ENCODE peak calls at places on chromosome 20, in eight cellular contexts. T is lung; F is tibial artery; P is fibroblast of lung; L is hepatocyte; I is CD4-positive, CD25-positive, alpha-beta regulatory T cell; V is lower lobe of right lung; C is IMR-90. R is an unnamed sample.

GRCh38 chr20:57464642-57465211 is 60.2 kb downstream of the CTCFL start:
- DNase-seq in T (no peak), F (no peak), P (no peak), L (peak; percentile 25), I (no peak), V (peak; percentile 52), C (no peak), R (no peak)

GRCh38 chr20:59958626-59959025 is 403 bp downstream of the CDH26 start:
- DNase-seq in T (no peak), F (no peak), P (no peak), L (no peak), I (no peak), V (no peak), C (no peak), R (no peak)

GRCh38 chr20:15923030-15923776 is 650.0 kb downstream of the KIF16B start:
- DNase-seq in T (no peak), F (no peak), P (no peak), L (no peak), I (no peak), V (no peak), C (no peak), R (no peak)

GRCh38 chr20:51803157-51803854 is 985 bp upstream of the SALL4 start:
- DNase-seq in T (no peak), F (no peak), P (peak; percentile 66), L (no peak), I (no peak), V (no peak), C (peak; percentile 6), R (no peak)

GRCh38 chr20:50186987-50187402 is 3.6 kb upstream of the CEBPB start:
- DNase-seq in T (no peak), F (no peak), P (no peak), L (no peak), I (no peak), V (no peak), C (no peak), R (no peak)

GRCh38 chr20:33640287-33640686 is 21.8 kb upstream of the C20orf144 start:
- DNase-seq in T (no peak), F (no peak), P (no peak), L (no peak), I (no peak), V (no peak), C (no peak), R (no peak)

GRCh38 chr20:59939052-59939878 is 840 bp downstream of the PPP1R3D start:
- DNase-seq in T (no peak), F (peak; percentile 68), P (peak; percentile 20), L (peak; percentile 58), I (no peak), V (peak; percentile 56), C (no peak), R (peak; percentile 25)

GRCh38 chr20:19890358-19891117 is 126.6 kb upstream of the NAA20 start:
- DNase-seq in T (no peak), F (no peak), P (no peak), L (peak; percentile 55), I (no peak), V (no peak), C (no peak), R (peak; percentile 38)

GRCh38 chr20:57398231-57398821 is 7.1 kb downstream of the RBM38 start:
- DNase-seq in T (no peak), F (no peak), P (no peak), L (no peak), I (peak; percentile 99), V (peak; percentile 68), C (no peak), R (peak; percentile 75)

GRCh38 chr20:543369-544152 is at the start of gene CSNK2A1:
- DNase-seq in T (peak; percentile 94), F (peak; percentile 97), P (peak; percentile 92), L (peak; percentile 98), I (peak; percentile 97), V (peak; percentile 95), C (peak; percentile 94), R (peak; percentile 95)

GRCh38 chr20:546353-546752 is 2.8 kb upstream of the CSNK2A1 start:
- DNase-seq in T (no peak), F (no peak), P (no peak), L (no peak), I (no peak), V (no peak), C (no peak), R (no peak)

GRCh38 chr20:542777-543368 is 717 bp downstream of the CSNK2A1 start:
- DNase-seq in T (no peak), F (no peak), P (no peak), L (peak; percentile 58), I (peak; percentile 41), V (peak; percentile 55), C (no peak), R (peak; percentile 44)

GRCh38 chr20:547394-547793 is 3.8 kb upstream of the CSNK2A1 start:
- DNase-seq in T (no peak), F (no peak), P (no peak), L (no peak), I (no peak), V (no peak), C (no peak), R (no peak)

GRCh38 chr20:544153-544725 is 649 bp upstream of the CSNK2A1 start:
- DNase-seq in T (no peak), F (no peak), P (no peak), L (no peak), I (no peak), V (no peak), C (no peak), R (no peak)
- H3K4me3 ChIP-seq in T (no peak overlapping the region), F (peak overlapping the region; percentile 96), P (peak overlapping the region; percentile 92), L (no peak overlapping the region), I (peak overlapping the region; percentile 77), V (peak overlapping the region; percentile 79), C (no peak overlapping the region), R (peak overlapping the region; percentile 95)

GRCh38 chr20:34709836-34710567 is 5.9 kb downstream of the TP53INP2 start:
- DNase-seq in T (peak; percentile 52), F (peak; percentile 90), P (peak; percentile 66), L (peak; percentile 87), I (no peak), V (peak; percentile 86), C (peak; percentile 51), R (peak; percentile 77)
- H3K36me3 ChIP-seq in T (no peaks in the 10 kb centered on the region), F (peaks cover 17% of the 10 kb centered on the region), P (peaks cover 6% of the 10 kb centered on the region), L (no peaks in the 10 kb centered on the region), I (peaks cover 3% of the 10 kb centered on the region), V (peaks cover 26% of the 10 kb centered on the region), C (peaks cover 22% of the 10 kb centered on the region), R (no peaks in the 10 kb centered on the region)

DNA sequence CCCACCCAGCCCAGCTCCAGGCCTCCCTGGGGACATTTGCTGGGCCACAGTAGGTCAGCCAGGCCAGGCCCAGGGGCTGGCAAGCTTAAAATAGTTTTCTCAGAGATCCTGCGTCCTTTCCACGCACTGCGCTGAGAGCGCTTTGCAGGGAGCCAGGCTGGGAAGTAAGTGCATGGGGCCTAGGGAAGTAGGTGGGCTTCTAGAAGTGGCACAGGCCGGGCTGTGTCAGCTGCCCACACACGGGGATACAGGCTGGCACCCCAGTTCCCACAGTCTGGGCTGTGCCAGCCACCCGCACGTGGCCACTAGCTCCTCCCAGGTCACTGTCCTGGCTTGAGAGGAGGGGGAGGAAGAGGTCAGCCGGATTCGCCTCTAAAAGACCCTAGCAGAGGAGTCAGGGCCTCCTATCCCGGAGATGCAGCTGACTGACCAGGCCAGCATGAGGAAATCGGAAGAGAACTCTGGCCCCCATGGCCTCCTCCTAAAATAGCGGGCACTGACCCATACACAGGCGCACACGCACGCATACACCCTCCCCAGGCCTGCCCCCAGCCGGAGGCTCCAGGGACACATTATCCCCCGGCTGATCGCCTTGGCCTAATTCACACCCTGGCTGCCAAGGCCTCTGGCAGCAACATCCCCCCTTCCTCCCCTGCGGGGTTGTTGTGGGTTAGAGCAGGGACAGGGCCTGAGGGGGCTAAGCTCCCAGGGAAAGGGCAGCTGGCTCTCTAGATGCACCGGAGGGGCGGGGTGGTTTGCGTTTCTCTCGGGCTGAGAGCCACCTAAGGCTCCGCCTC is 5.4 kb downstream of the SLCO4A1 start:
- DNase-seq in T (no peak), F (peak; percentile 85), P (no peak), L (no peak), I (no peak), V (no peak), C (no peak), R (peak; percentile 55)
- H3K27ac ChIP-seq in T (no peak overlapping the region), F (peak overlapping the region; percentile 15), P (no peak overlapping the region), L (no peak overlapping the region), I (no peak overlapping the region), V (peak overlapping the region; percentile 18), C (no peak overlapping the region), R (peak overlapping the region; percentile 84)

GRCh38 chr20:37395921-37396519 is 50.1 kb downstream of the SRC start:
- DNase-seq in T (no peak), F (no peak), P (no peak), L (peak; percentile 64), I (no peak), V (peak; percentile 45), C (no peak), R (no peak)
- H3K4me3 ChIP-seq in T (no peak overlapping the region), F (no peak overlapping the region), P (no peak overlapping the region), L (no peak overlapping the region), I (no peak overlapping the region), V (no peak overlapping the region), C (no peak overlapping the region), R (no peak overlapping the region)

GRCh38 chr20:41126719-41127118 is 10.6 kb upstream of the PLCG1 start:
- DNase-seq in T (no peak), F (no peak), P (no peak), L (no peak), I (no peak), V (no peak), C (no peak), R (no peak)
- H3K36me3 ChIP-seq in T (peaks cover 25% of the 10 kb centered on the region), F (peaks cover 46% of the 10 kb centered on the region), P (peaks cover 18% of the 10 kb centered on the region), L (no peaks in the 10 kb centered on the region), I (peaks cover 29% of the 10 kb centered on the region), V (peaks cover 51% of the 10 kb centered on the region), C (peaks cover 39% of the 10 kb centered on the region), R (no peaks in the 10 kb centered on the region)

GRCh38 chr20:44615169-44615791 is 32.9 kb downstream of the PKIG start:
- DNase-seq in T (no peak), F (no peak), P (peak; percentile 15), L (no peak), I (peak; percentile 34), V (no peak), C (peak; percentile 38), R (no peak)
- H3K27ac ChIP-seq in T (peak overlapping the region; percentile 18), F (peak overlapping the region; percentile 71), P (no peak overlapping the region), L (no peak overlapping the region), I (no peak overlapping the region), V (peak overlapping the region; percentile 65), C (no peak overlapping the region), R (no peak overlapping the region)

DNA sequence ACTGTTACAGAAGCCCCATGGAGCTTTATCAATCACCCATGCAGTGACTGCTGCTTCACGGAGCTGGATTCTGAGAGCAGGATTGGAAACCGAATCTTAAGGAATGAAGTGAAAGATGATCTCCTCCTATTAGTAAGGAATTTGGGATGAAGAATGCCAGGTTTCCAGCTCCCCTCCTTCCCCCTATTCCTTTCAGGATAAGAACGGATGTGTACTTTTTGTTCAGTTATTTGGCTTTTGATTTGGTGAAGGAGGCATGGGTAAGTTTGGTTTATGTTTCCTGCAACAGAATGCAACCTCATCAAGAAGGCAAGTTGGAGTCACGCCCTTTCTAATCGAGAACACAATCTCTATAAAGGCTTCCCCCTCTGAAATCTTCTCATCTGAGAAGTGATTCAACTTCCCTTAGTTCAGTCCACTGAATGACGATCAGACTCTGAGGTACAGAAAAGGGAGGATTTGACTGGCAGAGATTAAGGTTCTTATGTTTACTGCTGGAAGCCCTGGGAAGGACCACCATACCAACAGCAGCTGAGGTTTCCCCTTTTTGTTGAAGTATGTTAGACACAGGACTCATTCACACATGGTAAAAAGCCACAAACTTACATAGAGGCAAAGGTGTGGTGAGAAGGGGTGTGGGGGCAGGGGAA is 5.5 kb downstream of the ELMO2 start:
- DNase-seq in T (no peak), F (no peak), P (peak; percentile 48), L (peak; percentile 13), I (peak; percentile 86), V (no peak), C (peak; percentile 46), R (no peak)
- H3K4me3 ChIP-seq in T (no peak overlapping the region), F (peak overlapping the region; percentile 9), P (peak overlapping the region; percentile 43), L (no peak overlapping the region), I (peak overlapping the region; percentile 78), V (peak overlapping the region; percentile 29), C (no peak overlapping the region), R (no peak overlapping the region)

R was measured in colonic mucosa.